ENCODE peak calls at places on chromosomes 12 and 14, in ten cellular contexts. J is transverse colon, D is NCI-H774, C is mucosa of gallbladder, T is ACHN, L is RWPE1, X is right atrium auricular region, B is Right ventricle myocardium superior, U is MV-4-11, R is Caki2. W is an unnamed sample.

GRCh38 chr12:85872497-85873091 is 1.5 kb upstream of the NTS start:
- DNase-seq in U (peak), L (peak), R (peak), X (no peak), C (no peak), D (peak), T (peak), B (no peak), J (no peak), W (no peak)

GRCh38 chr14:32473476-32473875 is 144.4 kb downstream of the AKAP6 start:
- DNase-seq in C (peak), R (peak), X (peak), B (peak), L (peak), J (peak), U (no peak), D (no peak), T (peak), W (no peak)

GRCh38 chr12:64051057-64051456 is 171.0 kb downstream of the KICS2 start:
- DNase-seq in U (no peak), L (no peak), C (no peak), J (no peak), X (no peak), D (no peak), B (no peak), R (no peak), T (no peak), W (no peak)

GRCh38 chr12:49916129-49916919 is 12.6 kb upstream of the FAIM2 start:
- DNase-seq in U (no peak), R (no peak), J (no peak), X (no peak), D (no peak), B (no peak), L (no peak), T (no peak), C (no peak), W (peak)

GRCh38 chr12:76413121-76413520 is 64.9 kb upstream of the BBS10 start:
- DNase-seq in C (no peak), B (no peak), R (no peak), J (no peak), X (no peak), T (no peak), U (no peak), L (peak), D (no peak), W (no peak)

GRCh38 chr12:129503802-129504201 is 400.0 kb downstream of the TMEM132D start:
- DNase-seq in U (no peak), B (no peak), R (no peak), D (no peak), L (no peak), C (no peak), X (no peak), J (no peak), T (no peak), W (no peak)

GRCh38 chr12:101670007-101670671 is 27.3 kb upstream of the CHPT1 start:
- DNase-seq in D (no peak), R (no peak), L (no peak), J (peak), T (peak), B (no peak), C (peak), U (peak), X (peak), W (no peak)

GRCh38 chr14:101221549-101222160 is 318.1 kb upstream of the RTL1 start:
- DNase-seq in C (no peak), T (no peak), B (no peak), J (no peak), L (no peak), D (no peak), U (no peak), X (peak), R (no peak), W (no peak)

GRCh38 chr14:74368026-74368425 is 19.8 kb downstream of the VRTN start:
- DNase-seq in B (no peak), T (no peak), J (no peak), R (no peak), D (no peak), C (no peak), L (no peak), U (no peak), X (no peak), W (no peak)

GRCh38 chr12:71236133-71236660 is 78.4 kb upstream of the TSPAN8 start:
- DNase-seq in U (no peak), B (no peak), X (no peak), R (no peak), D (no peak), T (no peak), L (no peak), C (no peak), J (no peak), W (no peak)

W was measured in spleen.